ENCODE peak calls at places on chromosomes 3 and 15, in five cellular contexts. H is B cell, A is IMR-90, C is body of pancreas, G is pancreas. Y is an unnamed sample.

GRCh38 chr3:195095704-195096036 is 175.3 kb downstream of the XXYLT1 start:
- DNase-seq in H (no peak), A (peak), C (no peak), G (no peak), Y (no peak)

GRCh38 chr15:60620707-60621106 is 141.8 kb upstream of the ICE2 start:
- DNase-seq in H (no peak), A (peak), C (no peak), G (peak), Y (no peak)

GRCh38 chr3:20573175-20573574 is 387.2 kb upstream of the SGO1 start:
- DNase-seq in H (no peak), A (peak), C (no peak), G (no peak), Y (no peak)

GRCh38 chr15:91816942-91817341 is 36.6 kb upstream of the SLCO3A1 start:
- DNase-seq in H (no peak), A (no peak), C (no peak), G (no peak), Y (no peak)

GRCh38 chr3:11613851-11614491 is 29.7 kb downstream of the VGLL4 start:
- DNase-seq in H (no peak), A (no peak), C (no peak), G (no peak), Y (no peak)

GRCh38 chr15:60701261-60702019 is 222.5 kb upstream of the ICE2 start:
- DNase-seq in H (no peak), A (peak), C (no peak), G (no peak), Y (no peak)

GRCh38 chr3:63864008-63864871 is 573 bp downstream of the ATXN7 start:
- DNase-seq in H (peak), A (no peak), C (peak), G (peak), Y (peak)

GRCh38 chr3:149216195-149216869 is 5.3 kb downstream of the CP start:
- DNase-seq in H (no peak), A (no peak), C (no peak), G (no peak), Y (no peak)

GRCh38 chr15:99155961-99156443 is 51.1 kb downstream of the SYNM start:
- DNase-seq in H (no peak), A (peak), C (no peak), G (no peak), Y (no peak)

GRCh38 chr3:102570551-102570950 is 135.7 kb downstream of the ZPLD1 start:
- DNase-seq in H (no peak), A (no peak), C (no peak), G (no peak), Y (no peak)

GRCh38 chr15:100349696-100350433 is 8.1 kb upstream of the ADAMTS17 start:
- DNase-seq in H (peak), A (peak), C (peak), G (peak), Y (peak)

GRCh38 chr3:14093831-14094230 is 30.8 kb downstream of the CHCHD4 start:
- DNase-seq in H (no peak), A (no peak), C (no peak), G (no peak), Y (no peak)

GRCh38 chr3:120526011-120526870 is 69.9 kb upstream of the NDUFB4 start:
- DNase-seq in H (no peak), A (no peak), C (no peak), G (no peak), Y (no peak)

GRCh38 chr3:107271787-107272387 is 105.4 kb upstream of the CCDC54 start:
- DNase-seq in H (peak), A (peak), C (no peak), G (no peak), Y (no peak)

GRCh38 chr15:56187665-56188064 is 56.0 kb downstream of the RFX7 start:
- DNase-seq in H (no peak), A (no peak), C (no peak), G (no peak), Y (no peak)

GRCh38 chr15:31254431-31255175 is 72.0 kb upstream of the KLF13 start:
- DNase-seq in H (no peak), A (peak), C (no peak), G (no peak), Y (no peak)

DNA sequence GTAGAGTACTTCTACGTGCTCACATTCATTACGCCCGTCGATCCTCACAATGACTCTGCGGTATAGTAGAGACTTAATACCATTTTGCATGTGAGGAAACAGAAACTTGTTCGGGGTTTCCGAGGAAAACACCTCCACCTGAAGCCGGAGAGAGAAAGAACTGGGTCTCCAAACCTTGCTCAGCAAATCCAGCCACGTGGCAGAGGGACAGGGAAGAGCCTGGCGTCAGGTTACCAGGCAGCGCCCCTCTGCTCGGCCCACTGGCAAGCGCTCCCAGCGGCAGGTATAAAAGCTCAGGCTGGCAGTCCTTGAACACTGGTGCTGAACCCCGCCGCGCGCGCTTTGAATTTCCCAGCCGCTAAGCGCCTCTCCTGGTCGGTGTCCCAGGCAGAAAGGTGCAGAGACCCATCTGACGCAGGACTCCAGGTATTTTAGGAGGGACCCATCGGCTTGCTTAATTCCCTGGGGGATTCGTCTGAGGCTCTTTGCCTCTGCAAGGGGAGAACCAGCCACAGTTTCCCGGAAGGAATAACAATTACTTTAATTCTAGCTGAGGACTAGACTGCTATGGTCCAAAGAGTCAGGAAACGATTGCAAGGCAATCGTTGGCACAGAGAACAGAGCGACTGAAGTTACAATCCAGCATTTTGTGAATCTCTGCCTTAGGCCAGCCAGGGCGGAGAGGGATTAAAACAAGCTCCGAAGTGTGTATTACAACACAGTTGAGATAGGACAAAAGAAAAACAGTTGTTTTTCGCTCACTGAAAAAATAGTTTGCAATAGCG is at the start of gene C2CD4A:
- DNase-seq in H (peak), A (peak), C (peak), G (peak), Y (peak)
- TF ChIP-seq CTCF in H (no peak), A (peak), C (peak), G (no peak), Y (peak)

GRCh38 chr3:190120161-190121060 is at the start of gene P3H2:
- DNase-seq in H (no peak), A (peak), C (peak), G (peak), Y (peak)
- TF ChIP-seq CTCF in H (no peak), A (peak), C (peak), G (no peak), Y (peak)

GRCh38 chr3:135018171-135018923 is 223.3 kb downstream of the EPHB1 start:
- DNase-seq in H (no peak), A (no peak), C (no peak), G (no peak), Y (no peak)

GRCh38 chr3:135020181-135020580 is 225.1 kb downstream of the EPHB1 start:
- DNase-seq in H (no peak), A (no peak), C (no peak), G (no peak), Y (no peak)

GRCh38 chr3:135014575-135014974 is 219.5 kb downstream of the EPHB1 start:
- DNase-seq in H (no peak), A (no peak), C (no peak), G (no peak), Y (no peak)

GRCh38 chr3:135013206-135013605 is 218.1 kb downstream of the EPHB1 start:
- DNase-seq in H (no peak), A (no peak), C (no peak), G (no peak), Y (no peak)

GRCh38 chr3:135017494-135017893 is 222.4 kb downstream of the EPHB1 start:
- DNase-seq in H (no peak), A (no peak), C (no peak), G (no peak), Y (no peak)
- TF ChIP-seq CTCF in H (no peak), A (no peak), C (no peak), G (no peak), Y (no peak)

DNA sequence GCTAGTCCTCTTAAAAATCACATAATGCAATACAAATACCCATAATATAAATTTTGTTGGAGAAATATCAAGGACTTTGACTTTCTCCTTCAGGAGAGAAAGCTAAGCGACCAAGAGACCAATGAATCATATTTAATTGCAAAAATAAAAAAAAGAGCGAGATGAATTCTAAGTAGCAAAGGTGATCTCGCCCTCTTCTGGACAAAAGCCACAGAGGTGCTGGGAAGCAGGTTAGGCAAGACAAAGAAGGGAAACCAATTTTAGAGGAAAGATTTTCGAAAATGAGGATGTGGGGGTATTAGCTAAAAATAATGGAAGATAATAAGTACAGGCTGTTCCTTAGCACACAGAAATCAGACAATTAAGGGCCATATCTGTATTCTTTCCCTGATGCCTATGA is 111.4 kb upstream of the PLAAT1 start:
- DNase-seq in H (no peak), A (no peak), C (no peak), G (no peak), Y (no peak)
- TF ChIP-seq CTCF in H (no peak), A (no peak), C (peak), G (no peak), Y (peak)

GRCh38 chr3:18122264-18122663 is 302.9 kb downstream of the SATB1 start:
- DNase-seq in H (no peak), A (no peak), C (no peak), G (no peak), Y (no peak)

GRCh38 chr3:18126772-18127171 is 298.4 kb downstream of the SATB1 start:
- DNase-seq in H (no peak), A (no peak), C (no peak), G (no peak), Y (no peak)

GRCh38 chr3:18124501-18124900 is 300.6 kb downstream of the SATB1 start:
- DNase-seq in H (no peak), A (peak), C (no peak), G (no peak), Y (no peak)

GRCh38 chr3:18127864-18128185 is 297.3 kb downstream of the SATB1 start:
- DNase-seq in H (peak), A (no peak), C (no peak), G (no peak), Y (no peak)

GRCh38 chr3:18127181-18127863 is 297.8 kb downstream of the SATB1 start:
- DNase-seq in H (peak), A (no peak), C (no peak), G (no peak), Y (no peak)
- TF ChIP-seq CTCF in H (peak), A (no peak), C (no peak), G (no peak), Y (no peak)

GRCh38 chr15:75205064-75205395 is 3.3 kb downstream of the C15orf39 start:
- DNase-seq in H (no peak), A (no peak), C (no peak), G (no peak), Y (no peak)
- TF ChIP-seq CTCF in H (peak), A (no peak), C (no peak), G (no peak), Y (no peak)